ENCODE peak calls at places on chromosomes 12 and 14, in seven cellular contexts. B is activated CD4-positive, alpha-beta T cell treated with anti-CD3 and anti-CD28 coated beads, Interleukin-2, amount 50 U/mL, for 1 hour; A is NCI-H774; D is amygdala; F is nucleus accumbens; Q is M059J; P is effector CD4-positive, alpha-beta T cell. X is an unnamed sample.

GRCh38 chr12:89020121-89020480 is 332.2 kb downstream of the DUSP6 start:
- DNase-seq in B (no peak), A (no peak), D (no peak), F (no peak), Q (no peak), P (no peak), X (no peak)

GRCh38 chr14:34750670-34751069 is 36.3 kb upstream of the CFL2 start:
- DNase-seq in B (no peak), A (no peak), D (no peak), F (no peak), Q (peak; percentile 34), P (no peak), X (no peak)

GRCh38 chr14:67442139-67442906 is 30.4 kb upstream of the PLEK2 start:
- DNase-seq in B (no peak), A (peak; percentile 58), D (no peak), F (no peak), Q (no peak), P (no peak), X (no peak)

GRCh38 chr12:122842505-122843405 is 7.5 kb downstream of the HIP1R start:
- DNase-seq in B (no peak), A (no peak), D (no peak), F (no peak), Q (no peak), P (no peak), X (no peak)

GRCh38 chr12:16076553-16076952 is 165.4 kb downstream of the DERA start:
- DNase-seq in B (no peak), A (peak; percentile 7), D (no peak), F (no peak), Q (peak; percentile 39), P (no peak), X (no peak)

GRCh38 chr14:20857630-20858261 is 33.4 kb upstream of the RNASE3 start:
- DNase-seq in B (peak; percentile 68), A (peak; percentile 30), D (peak; percentile 10), F (peak; percentile 46), Q (peak; percentile 45), P (peak; percentile 72), X (peak; percentile 87)

GRCh38 chr12:20194171-20194570 is 174.2 kb upstream of the PDE3A start:
- DNase-seq in B (no peak), A (no peak), D (no peak), F (no peak), Q (peak; percentile 69), P (no peak), X (no peak)

GRCh38 chr12:54019924-54020586 is 8.2 kb upstream of the HOXC6 start:
- DNase-seq in B (no peak), A (no peak), D (no peak), F (no peak), Q (peak; percentile 66), P (no peak), X (no peak)

GRCh38 chr12:79725987-79726386 is 35.2 kb upstream of the PAWR start:
- DNase-seq in B (no peak), A (no peak), D (no peak), F (no peak), Q (peak; percentile 83), P (no peak), X (no peak)

X was measured in head of caudate nucleus.